ENCODE peak calls at places on chromosome 21, in nine cellular contexts. A is MCF 10A; D is HCEC 1CT; V is psoas muscle; U is posterior vena cava; L is stimulated activated naive CD4-positive, alpha-beta T cell treated with Interleukin-2 at 50 U/mL for 16 hours; R is naive thymus-derived CD8-positive, alpha-beta T cell; H is left lung; N is sigmoid colon. K is an unnamed sample.

GRCh38 chr21:17667256-17667655 is 54.6 kb upstream of the BTG3 start:
- DNase-seq in A (peak), D (no peak), V (no peak), U (no peak), L (no peak), R (no peak), H (no peak), N (no peak), K (no peak)

GRCh38 chr21:32920474-32920873 is 105.3 kb upstream of the OLIG2 start:
- DNase-seq in A (no peak), D (no peak), V (no peak), U (no peak), L (no peak), R (no peak), H (no peak), N (no peak), K (no peak)

GRCh38 chr21:46633561-46633960 is 1.9 kb upstream of the PRMT2 start:
- DNase-seq in A (no peak), D (no peak), V (no peak), U (no peak), L (no peak), R (peak), H (no peak), N (no peak), K (no peak)

GRCh38 chr21:35597750-35598339 is 462.5 kb downstream of the SETD4 start:
- DNase-seq in A (no peak), D (no peak), V (no peak), U (no peak), L (no peak), R (no peak), H (no peak), N (no peak), K (no peak)

GRCh38 chr21:17585875-17586450 is 26.7 kb downstream of the BTG3 start:
- DNase-seq in A (peak), D (peak), V (no peak), U (no peak), L (no peak), R (no peak), H (no peak), N (no peak), K (peak)

GRCh38 chr21:31337991-31338891 is 5.8 kb downstream of the TIAM1 start:
- DNase-seq in A (no peak), D (no peak), V (no peak), U (no peak), L (no peak), R (no peak), H (no peak), N (no peak), K (no peak)

GRCh38 chr21:16309250-16309971 is 579.6 kb downstream of the USP25 start:
- DNase-seq in A (no peak), D (no peak), V (no peak), U (no peak), L (no peak), R (no peak), H (no peak), N (no peak), K (no peak)

GRCh38 chr21:35824136-35824535 is 236.2 kb downstream of the SETD4 start:
- DNase-seq in A (no peak), D (peak), V (no peak), U (no peak), L (no peak), R (no peak), H (no peak), N (no peak), K (no peak)

GRCh38 chr21:16193758-16194606 is 464.2 kb downstream of the USP25 start:
- DNase-seq in A (peak), D (peak), V (peak), U (peak), L (no peak), R (no peak), H (peak), N (peak), K (peak)

GRCh38 chr21:16366207-16366606 is 636.4 kb downstream of the USP25 start:
- DNase-seq in A (no peak), D (no peak), V (no peak), U (no peak), L (no peak), R (no peak), H (no peak), N (no peak), K (no peak)

GRCh38 chr21:36551731-36552457 is 72.0 kb upstream of the CLDN14 start:
- DNase-seq in A (no peak), D (peak), V (no peak), U (no peak), L (no peak), R (no peak), H (no peak), N (no peak), K (no peak)

GRCh38 chr21:25107708-25108107 is 499.6 kb downstream of the MRPL39 start:
- DNase-seq in A (peak), D (peak), V (no peak), U (no peak), L (no peak), R (no peak), H (no peak), N (no peak), K (no peak)

GRCh38 chr21:31714741-31715365 is 17.1 kb downstream of the SCAF4 start:
- DNase-seq in A (no peak), D (no peak), V (no peak), U (no peak), L (no peak), R (no peak), H (no peak), N (no peak), K (no peak)

GRCh38 chr21:45291613-45292398 is 4.1 kb upstream of the POFUT2 start:
- DNase-seq in A (no peak), D (no peak), V (no peak), U (no peak), L (no peak), R (no peak), H (peak), N (peak), K (no peak)

GRCh38 chr21:39715804-39716397 is 29.1 kb upstream of the IGSF5 start:
- DNase-seq in A (peak), D (peak), V (peak), U (no peak), L (no peak), R (peak), H (no peak), N (peak), K (no peak)

GRCh38 chr21:26842976-26843911 is 2.0 kb downstream of the ADAMTS1 start:
- DNase-seq in A (peak), D (peak), V (peak), U (peak), L (no peak), R (no peak), H (peak), N (peak), K (no peak)

GRCh38 chr21:26171310-26172100 is 935 bp upstream of the APP start:
- DNase-seq in A (no peak), D (no peak), V (no peak), U (no peak), L (no peak), R (no peak), H (no peak), N (no peak), K (no peak)

K was measured in GDM1.